ENCODE peak calls at places on chromosomes 2 and 18, in five cellular contexts. One of them, this sample, is unnamed.

GRCh38 chr2:169772651-169773050 is 26.0 kb upstream of the SSB start:
- DNase-seq in HS-27A: no peak
- DNase-seq in stimulated activated CD8-positive, alpha-beta memory T cell treated with anti-CD3 and anti-CD28 coated beads, Interleukin-2, amount 100 ng/mL, for 48 hours: no peak
- DNase-seq in T-helper 1 cell: no peak
- DNase-seq in endothelial cell: no peak
- DNase-seq in this sample: no peak

GRCh38 chr2:173374634-173375033 is 20.0 kb downstream of the CDCA7 start:
- DNase-seq in HS-27A: no peak
- DNase-seq in stimulated activated CD8-positive, alpha-beta memory T cell treated with anti-CD3 and anti-CD28 coated beads, Interleukin-2, amount 100 ng/mL, for 48 hours: no peak
- DNase-seq in T-helper 1 cell: no peak
- DNase-seq in endothelial cell: no peak
- DNase-seq in this sample: no peak

GRCh38 chr2:65856928-65857327 is 424.5 kb upstream of the SPRED2 start:
- DNase-seq in T-helper 1 cell: no peak
- DNase-seq in stimulated activated CD8-positive, alpha-beta memory T cell treated with anti-CD3 and anti-CD28 coated beads, Interleukin-2, amount 100 ng/mL, for 48 hours: no peak
- DNase-seq in endothelial cell: no peak
- DNase-seq in HS-27A: no peak
- DNase-seq in this sample: no peak

GRCh38 chr2:24122-24521 is 22.2 kb downstream of the FAM110C start:
- DNase-seq in stimulated activated CD8-positive, alpha-beta memory T cell treated with anti-CD3 and anti-CD28 coated beads, Interleukin-2, amount 100 ng/mL, for 48 hours: no peak
- DNase-seq in endothelial cell: no peak
- DNase-seq in T-helper 1 cell: no peak
- DNase-seq in HS-27A: no peak
- DNase-seq in this sample: no peak

GRCh38 chr2:207674826-207675225 is 36.6 kb upstream of the CCNYL1 start:
- DNase-seq in T-helper 1 cell: no peak
- DNase-seq in HS-27A: no peak
- DNase-seq in endothelial cell: no peak
- DNase-seq in stimulated activated CD8-positive, alpha-beta memory T cell treated with anti-CD3 and anti-CD28 coated beads, Interleukin-2, amount 100 ng/mL, for 48 hours: no peak
- DNase-seq in this sample: no peak

GRCh38 chr2:40106061-40106460 is 327.0 kb upstream of the THUMPD2 start:
- DNase-seq in stimulated activated CD8-positive, alpha-beta memory T cell treated with anti-CD3 and anti-CD28 coated beads, Interleukin-2, amount 100 ng/mL, for 48 hours: no peak
- DNase-seq in endothelial cell: no peak
- DNase-seq in HS-27A: no peak
- DNase-seq in T-helper 1 cell: no peak
- DNase-seq in this sample: no peak

GRCh38 chr2:25435421-25435820 is 93.7 kb upstream of the DNMT3A start:
- DNase-seq in endothelial cell: no peak
- DNase-seq in T-helper 1 cell: no peak
- DNase-seq in stimulated activated CD8-positive, alpha-beta memory T cell treated with anti-CD3 and anti-CD28 coated beads, Interleukin-2, amount 100 ng/mL, for 48 hours: no peak
- DNase-seq in HS-27A: no peak
- DNase-seq in this sample: no peak

GRCh38 chr2:112644155-112644932 is 1.4 kb upstream of the SLC20A1 start:
- DNase-seq in endothelial cell: no peak
- DNase-seq in HS-27A: peak
- DNase-seq in stimulated activated CD8-positive, alpha-beta memory T cell treated with anti-CD3 and anti-CD28 coated beads, Interleukin-2, amount 100 ng/mL, for 48 hours: no peak
- DNase-seq in T-helper 1 cell: no peak
- DNase-seq in this sample: no peak

GRCh38 chr18:42211201-42211600 is 256.2 kb downstream of the PIK3C3 start:
- DNase-seq in stimulated activated CD8-positive, alpha-beta memory T cell treated with anti-CD3 and anti-CD28 coated beads, Interleukin-2, amount 100 ng/mL, for 48 hours: no peak
- DNase-seq in endothelial cell: no peak
- DNase-seq in T-helper 1 cell: no peak
- DNase-seq in HS-27A: no peak
- DNase-seq in this sample: no peak

GRCh38 chr2:237688081-237688480 is 60.7 kb downstream of the LRRFIP1 start:
- DNase-seq in endothelial cell: no peak
- DNase-seq in stimulated activated CD8-positive, alpha-beta memory T cell treated with anti-CD3 and anti-CD28 coated beads, Interleukin-2, amount 100 ng/mL, for 48 hours: no peak
- DNase-seq in T-helper 1 cell: no peak
- DNase-seq in HS-27A: no peak
- DNase-seq in this sample: no peak

GRCh38 chr18:8562914-8563313 is 46.3 kb upstream of the RAB12 start:
- DNase-seq in HS-27A: no peak
- DNase-seq in endothelial cell: no peak
- DNase-seq in stimulated activated CD8-positive, alpha-beta memory T cell treated with anti-CD3 and anti-CD28 coated beads, Interleukin-2, amount 100 ng/mL, for 48 hours: no peak
- DNase-seq in T-helper 1 cell: no peak
- DNase-seq in this sample: no peak

GRCh38 chr2:67050621-67051020 is 346.5 kb upstream of the ETAA1 start:
- DNase-seq in T-helper 1 cell: no peak
- DNase-seq in endothelial cell: no peak
- DNase-seq in stimulated activated CD8-positive, alpha-beta memory T cell treated with anti-CD3 and anti-CD28 coated beads, Interleukin-2, amount 100 ng/mL, for 48 hours: no peak
- DNase-seq in HS-27A: no peak
- DNase-seq in this sample: no peak

GRCh38 chr2:219555956-219556355 is 12.1 kb downstream of the TMEM198 start:
- DNase-seq in stimulated activated CD8-positive, alpha-beta memory T cell treated with anti-CD3 and anti-CD28 coated beads, Interleukin-2, amount 100 ng/mL, for 48 hours: no peak
- DNase-seq in endothelial cell: no peak
- DNase-seq in HS-27A: no peak
- DNase-seq in T-helper 1 cell: no peak
- DNase-seq in this sample: no peak

GRCh38 chr2:170771049-170771937 is 1.1 kb downstream of the ERICH2 start:
- DNase-seq in endothelial cell: peak
- DNase-seq in T-helper 1 cell: no peak
- DNase-seq in HS-27A: no peak
- DNase-seq in stimulated activated CD8-positive, alpha-beta memory T cell treated with anti-CD3 and anti-CD28 coated beads, Interleukin-2, amount 100 ng/mL, for 48 hours: peak
- DNase-seq in this sample: no peak

GRCh38 chr2:12010779-12011178 is 264.3 kb downstream of the LPIN1 start:
- DNase-seq in T-helper 1 cell: no peak
- DNase-seq in endothelial cell: no peak
- DNase-seq in stimulated activated CD8-positive, alpha-beta memory T cell treated with anti-CD3 and anti-CD28 coated beads, Interleukin-2, amount 100 ng/mL, for 48 hours: no peak
- DNase-seq in HS-27A: no peak
- DNase-seq in this sample: no peak

GRCh38 chr2:173991857-173992588 is 26.9 kb upstream of the SP3 start:
- DNase-seq in endothelial cell: no peak
- DNase-seq in T-helper 1 cell: no peak
- DNase-seq in stimulated activated CD8-positive, alpha-beta memory T cell treated with anti-CD3 and anti-CD28 coated beads, Interleukin-2, amount 100 ng/mL, for 48 hours: no peak
- DNase-seq in HS-27A: no peak
- DNase-seq in this sample: no peak

GRCh38 chr2:148557844-148558436 is 86.6 kb upstream of the EPC2 start:
- DNase-seq in T-helper 1 cell: no peak
- DNase-seq in stimulated activated CD8-positive, alpha-beta memory T cell treated with anti-CD3 and anti-CD28 coated beads, Interleukin-2, amount 100 ng/mL, for 48 hours: no peak
- DNase-seq in HS-27A: no peak
- DNase-seq in endothelial cell: no peak
- DNase-seq in this sample: no peak

GRCh38 chr2:182248898-182249297 is 177.9 kb downstream of the PDE1A start:
- DNase-seq in HS-27A: no peak
- DNase-seq in T-helper 1 cell: no peak
- DNase-seq in endothelial cell: no peak
- DNase-seq in stimulated activated CD8-positive, alpha-beta memory T cell treated with anti-CD3 and anti-CD28 coated beads, Interleukin-2, amount 100 ng/mL, for 48 hours: no peak
- DNase-seq in this sample: no peak

GRCh38 chr2:24959761-24960160 is 12.0 kb downstream of the DNAJC27 start:
- DNase-seq in endothelial cell: no peak
- DNase-seq in stimulated activated CD8-positive, alpha-beta memory T cell treated with anti-CD3 and anti-CD28 coated beads, Interleukin-2, amount 100 ng/mL, for 48 hours: no peak
- DNase-seq in T-helper 1 cell: no peak
- DNase-seq in HS-27A: no peak
- DNase-seq in this sample: no peak

GRCh38 chr18:11025270-11025669 is 124.1 kb downstream of the PIEZO2 start:
- DNase-seq in HS-27A: no peak
- DNase-seq in stimulated activated CD8-positive, alpha-beta memory T cell treated with anti-CD3 and anti-CD28 coated beads, Interleukin-2, amount 100 ng/mL, for 48 hours: no peak
- DNase-seq in T-helper 1 cell: no peak
- DNase-seq in endothelial cell: no peak
- DNase-seq in this sample: no peak

GRCh38 chr2:176093889-176094232 is 1.3 kb downstream of the HOXD13 start:
- DNase-seq in HS-27A: no peak
- DNase-seq in stimulated activated CD8-positive, alpha-beta memory T cell treated with anti-CD3 and anti-CD28 coated beads, Interleukin-2, amount 100 ng/mL, for 48 hours: no peak
- DNase-seq in endothelial cell: no peak
- DNase-seq in T-helper 1 cell: no peak
- DNase-seq in this sample: no peak

GRCh38 chr2:104849618-104850097 is 4.3 kb upstream of the POU3F3 start:
- DNase-seq in HS-27A: no peak
- DNase-seq in T-helper 1 cell: no peak
- DNase-seq in stimulated activated CD8-positive, alpha-beta memory T cell treated with anti-CD3 and anti-CD28 coated beads, Interleukin-2, amount 100 ng/mL, for 48 hours: peak
- DNase-seq in endothelial cell: peak
- DNase-seq in this sample: peak

GRCh38 chr2:158042245-158042644 is 59.4 kb upstream of the UPP2 start:
- DNase-seq in endothelial cell: no peak
- DNase-seq in stimulated activated CD8-positive, alpha-beta memory T cell treated with anti-CD3 and anti-CD28 coated beads, Interleukin-2, amount 100 ng/mL, for 48 hours: no peak
- DNase-seq in T-helper 1 cell: no peak
- DNase-seq in HS-27A: no peak
- DNase-seq in this sample: no peak

GRCh38 chr2:134671498-134671897 is 47.3 kb downstream of the TMEM163 start:
- DNase-seq in HS-27A: no peak
- DNase-seq in stimulated activated CD8-positive, alpha-beta memory T cell treated with anti-CD3 and anti-CD28 coated beads, Interleukin-2, amount 100 ng/mL, for 48 hours: no peak
- DNase-seq in T-helper 1 cell: no peak
- DNase-seq in endothelial cell: no peak
- DNase-seq in this sample: no peak